ENCODE peak calls at places on chromosomes 7 and 10, in five cellular contexts. L is pancreas, H is AG04450, B is HCT116, X is GM12878. Z is an unnamed sample.

GRCh38 chr10:103766751-103767509 is 88.4 kb downstream of the SH3PXD2A start:
- DNase-seq in L (no peak), H (no peak), B (no peak), X (no peak), Z (no peak)

GRCh38 chr7:4189151-4189570 is 492.9 kb upstream of the FOXK1 start:
- DNase-seq in L (peak; percentile 93), H (no peak), B (no peak), X (no peak), Z (no peak)

GRCh38 chr10:129877773-129878371 is 86.2 kb downstream of the EBF3 start:
- DNase-seq in L (no peak), H (no peak), B (no peak), X (no peak), Z (peak; percentile 47)

GRCh38 chr10:7810443-7810842 is 7.9 kb upstream of the TAF3 start:
- DNase-seq in L (no peak), H (no peak), B (no peak), X (no peak), Z (no peak)

GRCh38 chr7:84912993-84913635 is 273.7 kb downstream of the SEMA3D start:
- DNase-seq in L (no peak), H (no peak), B (no peak), X (no peak), Z (no peak)

GRCh38 chr10:79416578-79417255 is 28.7 kb downstream of the ZCCHC24 start:
- DNase-seq in L (peak; percentile 2), H (no peak), B (no peak), X (no peak), Z (no peak)

GRCh38 chr7:1176891-1177373 is 16.9 kb upstream of the ZFAND2A start:
- DNase-seq in L (peak; percentile 83), H (no peak), B (peak; percentile 72), X (peak; percentile 15), Z (peak; percentile 71)

GRCh38 chr10:86367339-86367951 is 850 bp upstream of the GRID1 start:
- DNase-seq in L (no peak), H (no peak), B (no peak), X (no peak), Z (peak; percentile 26)

GRCh38 chr10:4391683-4392082 is 434.3 kb upstream of the AKR1E2 start:
- DNase-seq in L (no peak), H (no peak), B (peak; percentile 22), X (no peak), Z (peak; percentile 43)

GRCh38 chr10:93495654-93496321 is 624 bp upstream of the CEP55 start:
- DNase-seq in L (no peak), H (no peak), B (no peak), X (no peak), Z (peak; percentile 68)

GRCh38 chr7:133564484-133564883 is 311.6 kb downstream of the EXOC4 start:
- DNase-seq in L (no peak), H (no peak), B (no peak), X (no peak), Z (no peak)

GRCh38 chr7:150388709-150389531 is 9.8 kb downstream of the ZNF775 start:
- DNase-seq in L (peak; percentile 93), H (no peak), B (no peak), X (no peak), Z (peak; percentile 95)

GRCh38 chr7:154575497-154575896 is 427.4 kb downstream of the PAXIP1 start:
- DNase-seq in L (no peak), H (no peak), B (no peak), X (no peak), Z (no peak)

GRCh38 chr7:3760696-3761095 is 459.6 kb downstream of the SDK1 start:
- DNase-seq in L (no peak), H (no peak), B (no peak), X (no peak), Z (no peak)

GRCh38 chr10:97687785-97688781 is 1.0 kb upstream of the AVPI1 start:
- DNase-seq in L (no peak), H (no peak), B (no peak), X (no peak), Z (no peak)

GRCh38 chr10:17519457-17519856 is 65.1 kb upstream of the ST8SIA6 start:
- DNase-seq in L (no peak), H (no peak), B (no peak), X (no peak), Z (no peak)

GRCh38 chr7:158865462-158865922 is 9.1 kb downstream of the DYNC2I1 start:
- DNase-seq in L (no peak), H (no peak), B (no peak), X (no peak), Z (no peak)

GRCh38 chr10:27663611-27664010 is 82.0 kb downstream of the MKX start:
- DNase-seq in L (no peak), H (no peak), B (no peak), X (no peak), Z (no peak)

GRCh38 chr7:21671859-21672258 is 129.0 kb downstream of the DNAH11 start:
- DNase-seq in L (no peak), H (no peak), B (no peak), X (peak; percentile 15), Z (no peak)

GRCh38 chr10:18607503-18607902 is 43.9 kb downstream of the NSUN6 start:
- DNase-seq in L (peak; percentile 45), H (peak; percentile 49), B (peak; percentile 72), X (no peak), Z (no peak)

GRCh38 chr10:73768881-73769280 is 13.0 kb upstream of the CHCHD1 start:
- DNase-seq in L (no peak), H (no peak), B (no peak), X (no peak), Z (no peak)

GRCh38 chr7:43113622-43114450 is 1.4 kb downstream of the HECW1 start:
- DNase-seq in L (no peak), H (no peak), B (no peak), X (no peak), Z (no peak)

GRCh38 chr7:3558410-3558809 is 257.4 kb downstream of the SDK1 start:
- DNase-seq in L (no peak), H (no peak), B (no peak), X (no peak), Z (no peak)

GRCh38 chr10:75922435-75922834 is 491.0 kb downstream of the LRMDA start:
- DNase-seq in L (no peak), H (no peak), B (no peak), X (no peak), Z (no peak)

GRCh38 chr10:131961047-131961776 is 20.5 kb downstream of the BNIP3 start:
- DNase-seq in L (peak; percentile 86), H (no peak), B (no peak), X (no peak), Z (no peak)

GRCh38 chr7:66869660-66870450 is 51.2 kb upstream of the TMEM248 start:
- DNase-seq in L (no peak), H (no peak), B (no peak), X (no peak), Z (no peak)

GRCh38 chr7:3495530-3495929 is 194.5 kb downstream of the SDK1 start:
- DNase-seq in L (no peak), H (no peak), B (no peak), X (no peak), Z (no peak)

GRCh38 chr7:105581066-105581811 is at the start of gene EFCAB10:
- DNase-seq in L (peak; percentile 71), H (no peak), B (peak; percentile 56), X (no peak), Z (peak; percentile 89)

GRCh38 chr7:11557627-11558026 is 274.4 kb downstream of the THSD7A start:
- DNase-seq in L (no peak), H (no peak), B (peak; percentile 46), X (no peak), Z (peak; percentile 55)

GRCh38 chr10:44393834-44394547 is 9.1 kb upstream of the CXCL12 start:
- DNase-seq in L (no peak), H (no peak), B (no peak), X (no peak), Z (no peak)

GRCh38 chr10:44313706-44314307 is 71.1 kb downstream of the CXCL12 start:
- DNase-seq in L (no peak), H (no peak), B (no peak), X (no peak), Z (no peak)

GRCh38 chr10:74813371-74813770 is 13.0 kb upstream of the KAT6B start:
- DNase-seq in L (no peak), H (no peak), B (no peak), X (no peak), Z (no peak)

GRCh38 chr10:86500846-86501245 is 20.7 kb downstream of the WAPL start:
- DNase-seq in L (no peak), H (no peak), B (no peak), X (no peak), Z (no peak)

DNA sequence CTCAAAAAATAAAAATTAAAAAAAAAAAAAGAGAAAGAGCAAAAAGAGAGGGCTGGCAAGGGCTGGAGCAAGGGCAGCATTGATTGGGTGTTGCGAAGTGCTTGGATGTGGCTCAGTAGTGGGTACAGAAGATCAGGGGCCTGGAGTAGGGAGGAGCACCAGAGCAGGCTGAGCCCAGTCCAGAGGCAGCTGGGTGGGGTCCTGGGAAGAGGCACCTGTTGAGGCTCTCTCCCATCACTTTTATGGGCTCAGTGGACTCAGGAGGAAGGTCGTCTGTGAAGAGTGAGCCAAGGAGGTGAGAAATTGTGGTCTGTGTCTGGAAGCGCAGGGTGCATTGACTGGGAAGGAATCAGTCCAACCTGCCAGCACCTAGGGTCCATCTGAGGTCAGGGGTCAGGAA is 11.8 kb upstream of the ZMIZ2 start:
- DNase-seq in L (no peak), H (no peak), B (no peak), X (no peak), Z (no peak)
- H3K27ac ChIP-seq in L (no peak overlapping the region), H (no peak overlapping the region), B (no peak overlapping the region), X (no peak overlapping the region), Z (no peak overlapping the region)

GRCh38 chr7:72278550-72278949 is 133.6 kb downstream of the CALN1 start:
- DNase-seq in L (no peak), H (no peak), B (no peak), X (no peak), Z (no peak)
- H3K4me3 ChIP-seq in L (no peak overlapping the region), H (no peak overlapping the region), B (no peak overlapping the region), X (no peak overlapping the region), Z (no peak overlapping the region)

GRCh38 chr10:33553951-33554571 is 219.6 kb upstream of the NRP1 start:
- DNase-seq in L (no peak), H (no peak), B (no peak), X (no peak), Z (no peak)

GRCh38 chr10:33556103-33556502 is 221.6 kb upstream of the NRP1 start:
- DNase-seq in L (no peak), H (no peak), B (no peak), X (no peak), Z (no peak)

GRCh38 chr10:33556581-33556980 is 222.1 kb upstream of the NRP1 start:
- DNase-seq in L (no peak), H (no peak), B (no peak), X (no peak), Z (no peak)

GRCh38 chr10:33557313-33557712 is 222.8 kb upstream of the NRP1 start:
- DNase-seq in L (no peak), H (no peak), B (no peak), X (no peak), Z (no peak)

GRCh38 chr10:33559105-33559504 is 224.6 kb upstream of the NRP1 start:
- DNase-seq in L (no peak), H (peak; percentile 48), B (no peak), X (no peak), Z (no peak)
- TF ChIP-seq CTCF in L (no peak), H (peak; percentile 16), B (no peak), X (no peak), Z (no peak)

DNA sequence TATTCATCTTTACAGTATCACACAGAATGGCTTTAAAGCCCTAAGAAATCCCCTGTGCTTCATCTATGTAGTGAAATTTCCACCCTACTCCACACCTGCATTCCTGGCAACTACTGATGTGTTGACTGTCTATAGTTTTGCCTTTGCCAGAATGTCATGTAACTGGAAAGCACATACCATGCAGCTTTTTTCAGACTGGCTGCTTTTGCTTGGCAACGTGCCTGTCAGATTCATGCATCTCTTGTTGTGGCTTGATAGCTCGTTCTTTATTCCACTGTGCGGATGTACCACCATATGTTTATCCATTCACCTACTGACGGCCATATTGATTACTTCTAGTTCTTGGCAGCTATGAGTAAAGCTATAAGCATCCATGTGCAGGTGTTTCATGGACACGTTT is 30.6 kb downstream of the RBM17 start:
- DNase-seq in L (no peak), H (no peak), B (no peak), X (no peak), Z (no peak)
- H3K27ac ChIP-seq in L (no peak overlapping the region), H (no peak overlapping the region), B (no peak overlapping the region), X (no peak overlapping the region), Z (no peak overlapping the region)

Z was measured in WERI-Rb-1.